ENCODE peak calls at places on chromosomes 12 and 14, in four cellular contexts. One of them, this sample, is unnamed.

GRCh38 chr12:5612556-5613421 is 180.9 kb downstream of the NTF3 start:
- DNase-seq in testis: no peak
- DNase-seq in tibial artery: no peak
- DNase-seq in Calu3: no peak
- DNase-seq in this sample: no peak

GRCh38 chr12:127680516-127680915 is 586.5 kb upstream of the TMEM132C start:
- DNase-seq in testis: no peak
- DNase-seq in tibial artery: no peak
- DNase-seq in Calu3: no peak
- DNase-seq in this sample: no peak

GRCh38 chr12:126191037-126191891 is 1126.0 kb downstream of the AACS start:
- DNase-seq in testis: no peak
- DNase-seq in tibial artery: no peak
- DNase-seq in Calu3: peak
- DNase-seq in this sample: no peak

GRCh38 chr12:16605666-16606116 is 271 bp downstream of the LMO3 start:
- DNase-seq in testis: no peak
- DNase-seq in tibial artery: no peak
- DNase-seq in Calu3: no peak
- DNase-seq in this sample: no peak

GRCh38 chr12:114904254-114905003 is 220.5 kb upstream of the TBX3 start:
- DNase-seq in testis: no peak
- DNase-seq in tibial artery: no peak
- DNase-seq in Calu3: no peak
- DNase-seq in this sample: no peak

GRCh38 chr14:38143651-38144505 is 63.8 kb upstream of the SSTR1 start:
- DNase-seq in testis: no peak
- DNase-seq in tibial artery: no peak
- DNase-seq in Calu3: no peak
- DNase-seq in this sample: no peak

GRCh38 chr14:105424861-105425260 is 5.2 kb downstream of the MTA1 start:
- DNase-seq in testis: no peak
- DNase-seq in tibial artery: no peak
- DNase-seq in Calu3: no peak
- DNase-seq in this sample: no peak

GRCh38 chr14:69685217-69685616 is 73.8 kb downstream of the SUSD6 start:
- DNase-seq in testis: no peak
- DNase-seq in tibial artery: no peak
- DNase-seq in Calu3: no peak
- DNase-seq in this sample: no peak

GRCh38 chr14:75981426-75981825 is 369 bp downstream of the TGFB3 start:
- DNase-seq in testis: peak
- DNase-seq in tibial artery: no peak
- DNase-seq in Calu3: no peak
- DNase-seq in this sample: no peak

GRCh38 chr12:130556486-130557055 is 159.5 kb downstream of the RIMBP2 start:
- DNase-seq in testis: no peak
- DNase-seq in tibial artery: no peak
- DNase-seq in Calu3: no peak
- DNase-seq in this sample: no peak

GRCh38 chr12:113002155-113002554 is 23.8 kb downstream of the OAS2 start:
- DNase-seq in testis: no peak
- DNase-seq in tibial artery: no peak
- DNase-seq in Calu3: no peak
- DNase-seq in this sample: no peak

GRCh38 chr12:119988440-119988787 is 622 bp upstream of the BICDL1 start:
- DNase-seq in testis: no peak
- DNase-seq in tibial artery: no peak
- DNase-seq in Calu3: no peak
- DNase-seq in this sample: no peak
- TF ChIP-seq CTCF in testis: no peak
- TF ChIP-seq CTCF in tibial artery: no peak
- TF ChIP-seq CTCF in Calu3: no peak
- TF ChIP-seq CTCF in this sample: no peak

DNA sequence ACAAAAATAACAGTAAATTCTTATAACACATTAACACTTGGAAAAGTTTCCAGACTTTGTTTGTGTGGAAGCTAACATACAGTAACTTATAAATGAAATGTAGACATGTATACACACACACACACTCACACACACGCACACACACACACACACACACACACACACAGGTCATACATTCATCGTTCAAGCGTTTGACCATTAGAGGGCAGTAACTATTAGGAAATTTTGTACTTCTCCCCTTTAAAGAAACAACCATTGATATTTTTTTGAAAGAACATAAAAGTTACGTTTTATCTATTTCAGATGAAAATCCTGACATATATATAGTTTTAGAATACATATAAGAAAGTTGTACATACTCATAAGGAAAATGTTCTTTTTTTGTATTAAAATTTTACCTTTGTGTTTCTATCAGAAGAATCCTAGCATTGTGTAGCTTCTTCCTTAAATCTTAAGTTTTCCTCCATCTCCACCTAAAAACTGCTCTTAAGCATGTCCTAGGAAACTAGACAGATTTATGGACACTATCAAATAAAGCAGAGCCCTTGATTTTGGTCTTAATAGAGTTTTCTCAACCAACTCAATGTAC is 29.0 kb downstream of the PTPRQ start:
- DNase-seq in testis: no peak
- DNase-seq in tibial artery: no peak
- DNase-seq in Calu3: peak
- DNase-seq in this sample: no peak
- TF ChIP-seq CTCF in testis: peak
- TF ChIP-seq CTCF in tibial artery: peak
- TF ChIP-seq CTCF in Calu3: peak
- TF ChIP-seq CTCF in this sample: peak

GRCh38 chr12:916712-917445 is 32.6 kb downstream of the RAD52 start:
- DNase-seq in testis: no peak
- DNase-seq in tibial artery: no peak
- DNase-seq in Calu3: no peak
- DNase-seq in this sample: no peak

GRCh38 chr12:916240-916639 is 33.3 kb downstream of the RAD52 start:
- DNase-seq in testis: no peak
- DNase-seq in tibial artery: no peak
- DNase-seq in Calu3: no peak
- DNase-seq in this sample: no peak

GRCh38 chr12:912466-913235 is 36.8 kb downstream of the RAD52 start:
- DNase-seq in testis: no peak
- DNase-seq in tibial artery: no peak
- DNase-seq in Calu3: no peak
- DNase-seq in this sample: no peak

GRCh38 chr12:913919-914718 is 35.4 kb downstream of the RAD52 start:
- DNase-seq in testis: no peak
- DNase-seq in tibial artery: no peak
- DNase-seq in Calu3: no peak
- DNase-seq in this sample: no peak

DNA sequence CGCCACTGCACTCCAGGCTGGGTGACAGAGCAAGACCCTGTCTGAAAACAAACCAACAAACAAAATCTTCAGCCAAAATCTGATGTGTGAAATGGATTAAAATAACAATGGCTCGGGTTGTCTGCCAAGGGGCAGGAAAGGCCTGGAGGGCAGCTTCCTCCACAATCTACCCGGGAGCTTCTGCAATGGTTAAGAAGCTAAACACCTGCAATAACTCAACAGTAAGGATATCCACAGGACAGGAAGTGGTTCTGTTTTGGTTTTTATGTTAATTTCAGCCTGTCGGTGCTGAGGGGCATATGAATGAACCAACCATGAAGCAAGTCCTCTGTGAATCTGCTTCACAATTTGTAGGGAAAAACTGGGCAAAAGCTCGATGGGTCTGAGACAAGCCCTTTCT is 34.4 kb downstream of the RAD52 start:
- DNase-seq in testis: no peak
- DNase-seq in tibial artery: no peak
- DNase-seq in Calu3: no peak
- DNase-seq in this sample: no peak
- TF ChIP-seq CTCF in testis: no peak
- TF ChIP-seq CTCF in tibial artery: no peak
- TF ChIP-seq CTCF in Calu3: no peak
- TF ChIP-seq CTCF in this sample: no peak

GRCh38 chr12:32756476-32757158 is 920 bp upstream of the YARS2 start:
- DNase-seq in testis: peak
- DNase-seq in tibial artery: no peak
- DNase-seq in Calu3: no peak
- DNase-seq in this sample: no peak
- TF ChIP-seq CTCF in testis: no peak
- TF ChIP-seq CTCF in tibial artery: no peak
- TF ChIP-seq CTCF in Calu3: no peak
- TF ChIP-seq CTCF in this sample: peak

This sample was measured in CD14-positive monocyte.